ENCODE peak calls at places on chromosomes 3 and 15, in five cellular contexts. One of them, this sample, is unnamed.

GRCh38 chr15:70222632-70223031 is 124.9 kb upstream of the TLE3 start:
- DNase-seq in heart right ventricle: no peak
- DNase-seq in GM06990: no peak
- DNase-seq in lower lobe of right lung: no peak
- DNase-seq in psoas muscle: no peak
- DNase-seq in this sample: no peak

GRCh38 chr15:89803941-89804800 is 10.5 kb downstream of the ANPEP start:
- DNase-seq in heart right ventricle: no peak
- DNase-seq in GM06990: no peak
- DNase-seq in lower lobe of right lung: peak; percentile 42
- DNase-seq in psoas muscle: peak; percentile 56
- DNase-seq in this sample: no peak

GRCh38 chr3:83093222-83093572 is 1331.8 kb upstream of the GBE1 start:
- DNase-seq in heart right ventricle: no peak
- DNase-seq in GM06990: no peak
- DNase-seq in lower lobe of right lung: no peak
- DNase-seq in psoas muscle: no peak
- DNase-seq in this sample: no peak

GRCh38 chr3:184639351-184639750 is 72.5 kb downstream of the MAGEF1 start:
- DNase-seq in heart right ventricle: no peak
- DNase-seq in GM06990: no peak
- DNase-seq in lower lobe of right lung: no peak
- DNase-seq in psoas muscle: peak; percentile 19
- DNase-seq in this sample: no peak

GRCh38 chr3:20080956-20081554 is 40.8 kb downstream of the KAT2B start:
- DNase-seq in heart right ventricle: peak; percentile 80
- DNase-seq in GM06990: peak; percentile 44
- DNase-seq in lower lobe of right lung: peak; percentile 60
- DNase-seq in psoas muscle: peak; percentile 95
- DNase-seq in this sample: peak; percentile 69

GRCh38 chr15:96457852-96458251 is 127.4 kb downstream of the NR2F2 start:
- DNase-seq in heart right ventricle: no peak
- DNase-seq in GM06990: no peak
- DNase-seq in lower lobe of right lung: no peak
- DNase-seq in psoas muscle: no peak
- DNase-seq in this sample: no peak

GRCh38 chr3:50179710-50180109 is 11.7 kb upstream of the GNAT1 start:
- DNase-seq in heart right ventricle: no peak
- DNase-seq in GM06990: no peak
- DNase-seq in lower lobe of right lung: no peak
- DNase-seq in psoas muscle: no peak
- DNase-seq in this sample: no peak

GRCh38 chr15:55912982-55913381 is 80.4 kb downstream of the NEDD4 start:
- DNase-seq in heart right ventricle: no peak
- DNase-seq in GM06990: no peak
- DNase-seq in lower lobe of right lung: no peak
- DNase-seq in psoas muscle: no peak
- DNase-seq in this sample: no peak

GRCh38 chr3:4462641-4463040 is 4.4 kb downstream of the SUMF1 start:
- DNase-seq in heart right ventricle: no peak
- DNase-seq in GM06990: no peak
- DNase-seq in lower lobe of right lung: no peak
- DNase-seq in psoas muscle: no peak
- DNase-seq in this sample: no peak

GRCh38 chr3:25856902-25857518 is 67.1 kb downstream of the OXSM start:
- DNase-seq in heart right ventricle: no peak
- DNase-seq in GM06990: no peak
- DNase-seq in lower lobe of right lung: no peak
- DNase-seq in psoas muscle: no peak
- DNase-seq in this sample: no peak

GRCh38 chr3:110016235-110016634 is 678.9 kb upstream of the DPPA4 start:
- DNase-seq in heart right ventricle: no peak
- DNase-seq in GM06990: no peak
- DNase-seq in lower lobe of right lung: no peak
- DNase-seq in psoas muscle: no peak
- DNase-seq in this sample: no peak

GRCh38 chr3:31622636-31623288 is 90.0 kb downstream of the STT3B start:
- DNase-seq in heart right ventricle: no peak
- DNase-seq in GM06990: no peak
- DNase-seq in lower lobe of right lung: no peak
- DNase-seq in psoas muscle: no peak
- DNase-seq in this sample: no peak

GRCh38 chr3:155553800-155554199 is 191.1 kb downstream of the PLCH1 start:
- DNase-seq in heart right ventricle: no peak
- DNase-seq in GM06990: peak; percentile 33
- DNase-seq in lower lobe of right lung: no peak
- DNase-seq in psoas muscle: no peak
- DNase-seq in this sample: no peak

GRCh38 chr3:108404409-108404808 is 106.0 kb downstream of the MYH15 start:
- DNase-seq in heart right ventricle: no peak
- DNase-seq in GM06990: no peak
- DNase-seq in lower lobe of right lung: no peak
- DNase-seq in psoas muscle: no peak
- DNase-seq in this sample: no peak

GRCh38 chr3:121152573-121152972 is 244.6 kb downstream of the STXBP5L start:
- DNase-seq in heart right ventricle: no peak
- DNase-seq in GM06990: no peak
- DNase-seq in lower lobe of right lung: no peak
- DNase-seq in psoas muscle: no peak
- DNase-seq in this sample: no peak

GRCh38 chr3:157746391-157746790 is 243.2 kb upstream of the VEPH1 start:
- DNase-seq in heart right ventricle: no peak
- DNase-seq in GM06990: no peak
- DNase-seq in lower lobe of right lung: no peak
- DNase-seq in psoas muscle: no peak
- DNase-seq in this sample: no peak

GRCh38 chr15:101723161-101723873 is 956 bp downstream of the TARS3 start:
- DNase-seq in heart right ventricle: no peak
- DNase-seq in GM06990: peak; percentile 53
- DNase-seq in lower lobe of right lung: no peak
- DNase-seq in psoas muscle: no peak
- DNase-seq in this sample: no peak

GRCh38 chr3:150602426-150603089 is 563 bp upstream of the SELENOT start:
- DNase-seq in heart right ventricle: no peak
- DNase-seq in GM06990: no peak
- DNase-seq in lower lobe of right lung: no peak
- DNase-seq in psoas muscle: no peak
- DNase-seq in this sample: no peak

GRCh38 chr15:48899793-48900192 is 21.9 kb downstream of the EID1 start:
- DNase-seq in heart right ventricle: no peak
- DNase-seq in GM06990: no peak
- DNase-seq in lower lobe of right lung: no peak
- DNase-seq in psoas muscle: no peak
- DNase-seq in this sample: no peak

GRCh38 chr3:71753716-71754609 is at the start of gene GPR27:
- DNase-seq in heart right ventricle: peak; percentile 20
- DNase-seq in GM06990: peak; percentile 34
- DNase-seq in lower lobe of right lung: peak; percentile 55
- DNase-seq in psoas muscle: peak; percentile 53
- DNase-seq in this sample: no peak

GRCh38 chr15:95549168-95549738 is 781.2 kb upstream of the NR2F2 start:
- DNase-seq in heart right ventricle: no peak
- DNase-seq in GM06990: no peak
- DNase-seq in lower lobe of right lung: no peak
- DNase-seq in psoas muscle: no peak
- DNase-seq in this sample: no peak

GRCh38 chr15:82093774-82094211 is 48.0 kb upstream of the MEX3B start:
- DNase-seq in heart right ventricle: no peak
- DNase-seq in GM06990: no peak
- DNase-seq in lower lobe of right lung: no peak
- DNase-seq in psoas muscle: no peak
- DNase-seq in this sample: no peak

GRCh38 chr3:37162501-37163245 is 11.7 kb downstream of the LRRFIP2 start:
- DNase-seq in heart right ventricle: no peak
- DNase-seq in GM06990: peak; percentile 25
- DNase-seq in lower lobe of right lung: no peak
- DNase-seq in psoas muscle: no peak
- DNase-seq in this sample: no peak

GRCh38 chr15:68382286-68383007 is 49.5 kb downstream of the ITGA11 start:
- DNase-seq in heart right ventricle: no peak
- DNase-seq in GM06990: no peak
- DNase-seq in lower lobe of right lung: peak; percentile 14
- DNase-seq in psoas muscle: no peak
- DNase-seq in this sample: peak; percentile 5

GRCh38 chr15:77456746-77457618 is 36.3 kb downstream of the HMG20A start:
- DNase-seq in heart right ventricle: no peak
- DNase-seq in GM06990: no peak
- DNase-seq in lower lobe of right lung: no peak
- DNase-seq in psoas muscle: no peak
- DNase-seq in this sample: no peak

GRCh38 chr15:68833734-68834334 is 13.1 kb upstream of the ANP32A start:
- DNase-seq in heart right ventricle: no peak
- DNase-seq in GM06990: no peak
- DNase-seq in lower lobe of right lung: no peak
- DNase-seq in psoas muscle: no peak
- DNase-seq in this sample: no peak

GRCh38 chr3:72816843-72817485 is 31.3 kb downstream of the SHQ1 start:
- DNase-seq in heart right ventricle: no peak
- DNase-seq in GM06990: peak; percentile 18
- DNase-seq in lower lobe of right lung: no peak
- DNase-seq in psoas muscle: no peak
- DNase-seq in this sample: no peak

GRCh38 chr3:197093871-197094270 is 64.3 kb upstream of the MELTF start:
- DNase-seq in heart right ventricle: no peak
- DNase-seq in GM06990: no peak
- DNase-seq in lower lobe of right lung: no peak
- DNase-seq in psoas muscle: no peak
- DNase-seq in this sample: no peak
- TF ChIP-seq CTCF in heart right ventricle: no peak
- TF ChIP-seq CTCF in GM06990: no peak
- TF ChIP-seq CTCF in lower lobe of right lung: no peak
- TF ChIP-seq CTCF in psoas muscle: no peak
- TF ChIP-seq CTCF in this sample: no peak

GRCh38 chr15:37095197-37095992 is 5.0 kb downstream of the MEIS2 start:
- DNase-seq in heart right ventricle: peak; percentile 32
- DNase-seq in GM06990: peak; percentile 42
- DNase-seq in lower lobe of right lung: no peak
- DNase-seq in psoas muscle: peak; percentile 49
- DNase-seq in this sample: no peak

GRCh38 chr15:37095993-37096877 is 4.1 kb downstream of the MEIS2 start:
- DNase-seq in heart right ventricle: no peak
- DNase-seq in GM06990: no peak
- DNase-seq in lower lobe of right lung: no peak
- DNase-seq in psoas muscle: peak; percentile 44
- DNase-seq in this sample: no peak

GRCh38 chr15:37090543-37091175 is 9.7 kb downstream of the MEIS2 start:
- DNase-seq in heart right ventricle: no peak
- DNase-seq in GM06990: no peak
- DNase-seq in lower lobe of right lung: no peak
- DNase-seq in psoas muscle: no peak
- DNase-seq in this sample: no peak

GRCh38 chr15:37094542-37095196 is 5.7 kb downstream of the MEIS2 start:
- DNase-seq in heart right ventricle: no peak
- DNase-seq in GM06990: no peak
- DNase-seq in lower lobe of right lung: no peak
- DNase-seq in psoas muscle: no peak
- DNase-seq in this sample: no peak

GRCh38 chr15:37093480-37094410 is 6.6 kb downstream of the MEIS2 start:
- DNase-seq in heart right ventricle: no peak
- DNase-seq in GM06990: no peak
- DNase-seq in lower lobe of right lung: no peak
- DNase-seq in psoas muscle: no peak
- DNase-seq in this sample: no peak
- H3K27me3 ChIP-seq in heart right ventricle: peaks cover 59% of the 10 kb centered on the region
- H3K27me3 ChIP-seq in GM06990: no peaks in the 10 kb centered on the region
- H3K27me3 ChIP-seq in lower lobe of right lung: peaks cover 6% of the 10 kb centered on the region
- H3K27me3 ChIP-seq in psoas muscle: peaks cover 9% of the 10 kb centered on the region
- H3K27me3 ChIP-seq in this sample: no peaks in the 10 kb centered on the region

DNA sequence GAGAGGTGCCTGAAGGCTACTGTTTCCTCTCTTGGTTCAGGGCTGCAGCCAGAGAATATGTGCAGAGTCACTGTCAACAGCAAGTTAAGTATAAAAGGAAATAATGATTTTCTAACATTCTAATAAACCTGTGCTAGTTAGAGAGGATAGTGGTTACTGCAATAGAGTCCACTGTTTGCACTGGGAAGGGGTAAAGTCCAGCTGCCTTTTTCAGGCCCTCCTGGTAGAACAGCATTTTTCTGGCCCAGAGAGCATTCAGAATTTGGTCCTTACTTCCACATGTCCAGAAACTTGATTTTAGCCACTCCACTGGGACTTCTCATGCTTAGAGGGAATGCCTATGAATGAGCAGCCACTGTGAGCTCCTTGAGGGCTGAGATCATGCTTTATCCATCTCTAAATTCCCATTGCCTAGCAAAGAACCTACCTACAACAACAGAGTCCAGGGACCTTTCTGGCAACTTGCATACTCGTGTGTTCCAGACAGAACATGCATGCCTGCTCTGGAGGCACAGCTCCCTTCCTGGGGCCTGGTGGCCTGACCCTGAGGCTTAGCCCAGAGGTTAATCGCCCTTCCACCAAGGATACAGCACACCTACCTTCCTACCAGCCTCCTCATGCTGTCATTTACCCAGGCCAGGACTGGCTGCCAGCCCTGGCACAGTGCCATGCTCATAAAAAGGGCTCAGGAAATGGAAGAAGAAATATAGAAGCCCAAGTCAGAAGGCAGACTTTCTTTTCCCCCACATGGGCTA is 50.3 kb upstream of the ATP13A3 start:
- DNase-seq in heart right ventricle: peak; percentile 30
- DNase-seq in GM06990: no peak
- DNase-seq in lower lobe of right lung: no peak
- DNase-seq in psoas muscle: peak; percentile 64
- DNase-seq in this sample: peak; percentile 35
- H3K4me3 ChIP-seq in heart right ventricle: no peak overlapping the region
- H3K4me3 ChIP-seq in GM06990: no peak overlapping the region
- H3K4me3 ChIP-seq in lower lobe of right lung: no peak overlapping the region
- H3K4me3 ChIP-seq in psoas muscle: no peak overlapping the region
- H3K4me3 ChIP-seq in this sample: no peak overlapping the region

GRCh38 chr3:11144996-11145395 is 9.3 kb upstream of the HRH1 start:
- DNase-seq in heart right ventricle: no peak
- DNase-seq in GM06990: no peak
- DNase-seq in lower lobe of right lung: no peak
- DNase-seq in psoas muscle: no peak
- DNase-seq in this sample: peak; percentile 29

GRCh38 chr3:11150256-11150655 is 4.0 kb upstream of the HRH1 start:
- DNase-seq in heart right ventricle: no peak
- DNase-seq in GM06990: no peak
- DNase-seq in lower lobe of right lung: no peak
- DNase-seq in psoas muscle: no peak
- DNase-seq in this sample: peak; percentile 78

GRCh38 chr3:11146771-11147363 is 7.4 kb upstream of the HRH1 start:
- DNase-seq in heart right ventricle: no peak
- DNase-seq in GM06990: no peak
- DNase-seq in lower lobe of right lung: no peak
- DNase-seq in psoas muscle: no peak
- DNase-seq in this sample: no peak

GRCh38 chr3:11143476-11143875 is 10.8 kb upstream of the HRH1 start:
- DNase-seq in heart right ventricle: no peak
- DNase-seq in GM06990: no peak
- DNase-seq in lower lobe of right lung: no peak
- DNase-seq in psoas muscle: no peak
- DNase-seq in this sample: peak; percentile 17

GRCh38 chr3:11145888-11146287 is 8.4 kb upstream of the HRH1 start:
- DNase-seq in heart right ventricle: no peak
- DNase-seq in GM06990: no peak
- DNase-seq in lower lobe of right lung: no peak
- DNase-seq in psoas muscle: no peak
- DNase-seq in this sample: no peak
- TF ChIP-seq CTCF in heart right ventricle: no peak
- TF ChIP-seq CTCF in GM06990: no peak
- TF ChIP-seq CTCF in lower lobe of right lung: no peak
- TF ChIP-seq CTCF in psoas muscle: no peak
- TF ChIP-seq CTCF in this sample: no peak